ENCODE peak calls at places on chromosomes 16 and 17, in six cellular contexts. F is ovary; D is hepatic stellate cell; Q is DMS153; J is activated T-cell treated with anti-CD3 and anti-CD28 coated beads, Interleukin-2, amount 50 U/mL, for 72 hours; B is GM23248. Z is an unnamed sample.

GRCh38 chr16:86510465-86511261 is at the start of gene FOXF1:
- DNase-seq in Q (no peak), D (peak; percentile 77), B (peak; percentile 70), F (no peak), J (no peak), Z (no peak)

GRCh38 chr17:6713130-6713917 is at the start of gene SLC13A5:
- DNase-seq in F (peak; percentile 44), J (peak; percentile 43), D (peak; percentile 62), B (peak; percentile 59), Q (no peak), Z (peak; percentile 33)

GRCh38 chr17:63573634-63574033 is 23.4 kb downstream of the DCAF7 start:
- DNase-seq in Q (no peak), D (no peak), F (no peak), B (peak; percentile 27), J (no peak), Z (no peak)

GRCh38 chr17:73644145-73645049 is at the start of gene SDK2:
- DNase-seq in J (peak; percentile 8), Q (no peak), D (no peak), F (no peak), B (peak; percentile 35), Z (peak; percentile 14)

GRCh38 chr16:24775455-24775854 is 46.0 kb downstream of the TNRC6A start:
- DNase-seq in J (no peak), D (no peak), B (peak; percentile 48), Q (no peak), F (no peak), Z (no peak)

GRCh38 chr17:8856869-8857575 is 10.5 kb downstream of the PIK3R6 start:
- DNase-seq in J (no peak), F (no peak), D (no peak), B (no peak), Q (no peak), Z (no peak)

GRCh38 chr16:78478267-78478821 is 378.9 kb downstream of the WWOX start:
- DNase-seq in J (no peak), Q (peak; percentile 76), D (no peak), F (no peak), B (no peak), Z (no peak)

GRCh38 chr17:81365601-81366585 is 29.4 kb upstream of the BAHCC1 start:
- DNase-seq in D (no peak), F (peak; percentile 66), Q (peak; percentile 89), B (no peak), J (peak; percentile 46), Z (peak; percentile 51)

GRCh38 chr17:72556944-72557826 is 436.4 kb downstream of the SOX9 start:
- DNase-seq in J (peak; percentile 67), F (peak; percentile 15), Q (no peak), B (peak; percentile 80), D (peak; percentile 81), Z (peak; percentile 53)

GRCh38 chr17:48869821-48870318 is 22.7 kb upstream of the ATP5MC1 start:
- DNase-seq in D (no peak), B (no peak), J (no peak), F (no peak), Q (no peak), Z (no peak)

GRCh38 chr16:12170103-12171025 is 193.8 kb downstream of the SNX29 start:
- DNase-seq in J (no peak), F (no peak), Q (no peak), D (no peak), B (no peak), Z (no peak)

GRCh38 chr16:31329671-31330552 is 25.1 kb upstream of the ITGAX start:
- DNase-seq in B (no peak), D (no peak), Q (no peak), F (no peak), J (no peak), Z (no peak)

GRCh38 chr16:58563235-58563634 is 47.9 kb downstream of the SETD6 start:
- DNase-seq in B (peak; percentile 73), Q (no peak), D (no peak), J (no peak), F (no peak), Z (no peak)

GRCh38 chr17:15233022-15233805 is 31.9 kb downstream of the PMP22 start:
- DNase-seq in B (peak; percentile 92), F (no peak), J (peak; percentile 16), D (peak; percentile 67), Q (no peak), Z (no peak)

GRCh38 chr16:4754865-4755264 is 12.1 kb downstream of the ZNF500 start:
- DNase-seq in D (no peak), F (no peak), J (no peak), B (no peak), Q (no peak), Z (no peak)

GRCh38 chr17:19460695-19461094 is 49.7 kb downstream of the RNF112 start:
- DNase-seq in D (no peak), F (no peak), Q (no peak), J (no peak), B (peak; percentile 24), Z (no peak)

GRCh38 chr16:88045820-88046303 is 94.6 kb downstream of the BANP start:
- DNase-seq in B (no peak), Q (no peak), D (no peak), J (no peak), F (no peak), Z (no peak)

GRCh38 chr16:58280846-58281301 is 14.0 kb downstream of the PRSS54 start:
- DNase-seq in F (no peak), B (peak; percentile 21), D (no peak), J (no peak), Q (no peak), Z (no peak)

GRCh38 chr17:39652635-39653315 is 12.4 kb upstream of the TCAP start:
- DNase-seq in B (no peak), J (no peak), F (no peak), Q (no peak), D (no peak), Z (no peak)

GRCh38 chr17:58084317-58084981 is 1.2 kb downstream of the DYNLL2 start:
- DNase-seq in Q (no peak), F (peak; percentile 37), J (peak; percentile 29), B (peak; percentile 57), D (no peak), Z (peak; percentile 37)

GRCh38 chr17:17017343-17018014 is 24.8 kb upstream of the MPRIP start:
- DNase-seq in J (no peak), D (no peak), Q (no peak), B (no peak), F (no peak), Z (no peak)

GRCh38 chr17:75116681-75117080 is 6.9 kb downstream of the ARMC7 start:
- DNase-seq in J (no peak), D (no peak), B (no peak), F (no peak), Q (no peak), Z (no peak)

GRCh38 chr16:57745768-57746167 is 10.2 kb downstream of the KATNB1 start:
- DNase-seq in F (no peak), J (no peak), B (no peak), Q (no peak), D (no peak), Z (no peak)

GRCh38 chr16:73048292-73049050 is 543 bp upstream of the ZFHX3 start:
- DNase-seq in F (peak; percentile 29), J (no peak), Q (no peak), D (no peak), B (peak; percentile 64), Z (no peak)

GRCh38 chr16:85554114-85554790 is 58.9 kb upstream of the GSE1 start:
- DNase-seq in Q (peak; percentile 52), F (peak; percentile 50), D (peak; percentile 85), B (peak; percentile 84), J (peak; percentile 82), Z (peak; percentile 74)

GRCh38 chr17:19645608-19646250 is 2.8 kb upstream of the ALDH3A2 start:
- DNase-seq in F (no peak), J (peak; percentile 59), B (peak; percentile 28), D (no peak), Q (no peak), Z (peak; percentile 51)

GRCh38 chr16:64090327-64090726 is 1031.5 kb downstream of the CDH11 start:
- DNase-seq in J (no peak), D (no peak), B (no peak), Q (no peak), F (no peak), Z (no peak)

GRCh38 chr16:35152067-35152627 is 1692.7 kb downstream of the TP53TG3F start:
- DNase-seq in J (no peak), B (no peak), F (no peak), D (no peak), Q (no peak), Z (no peak)

GRCh38 chr17:6147054-6147453 is 76.9 kb downstream of the WSCD1 start:
- DNase-seq in J (no peak), D (no peak), Q (no peak), B (no peak), F (no peak), Z (no peak)

GRCh38 chr17:48551206-48551597 is 6.3 kb upstream of the HOXB2 start:
- DNase-seq in D (peak; percentile 50), Q (no peak), F (no peak), J (no peak), B (no peak), Z (no peak)

GRCh38 chr17:4900231-4901107 is 1.1 kb downstream of the C17orf107 start:
- DNase-seq in D (no peak), Q (no peak), B (no peak), F (peak; percentile 23), J (peak; percentile 56), Z (peak; percentile 65)

GRCh38 chr17:79075433-79075805 is 795 bp downstream of the ENGASE start:
- DNase-seq in F (no peak), D (no peak), J (peak; percentile 24), Q (no peak), B (peak; percentile 56), Z (peak; percentile 27)

GRCh38 chr16:75064403-75065148 is 52.0 kb downstream of the LDHD start:
- DNase-seq in D (no peak), J (peak; percentile 26), B (no peak), F (no peak), Q (peak; percentile 79), Z (peak; percentile 18)

GRCh38 chr17:56499799-56500388 is 93.6 kb upstream of the NOG start:
- DNase-seq in B (peak; percentile 45), F (no peak), Q (no peak), J (peak; percentile 19), D (no peak), Z (peak; percentile 21)

GRCh38 chr16:89200124-89200849 is at the start of gene SLC22A31:
- DNase-seq in B (peak; percentile 45), F (no peak), Q (no peak), J (no peak), D (peak; percentile 4), Z (no peak)

GRCh38 chr17:50647187-50647586 is 12.5 kb downstream of the ABCC3 start:
- DNase-seq in F (no peak), D (no peak), J (no peak), B (no peak), Q (no peak), Z (no peak)

GRCh38 chr17:78645421-78646295 is 68.5 kb upstream of the DNAH17 start:
- DNase-seq in B (peak; percentile 9), D (peak; percentile 60), Q (peak; percentile 29), F (no peak), J (peak; percentile 68), Z (peak; percentile 35)

GRCh38 chr16:68031951-68032350 is 8.9 kb downstream of the DUS2 start:
- DNase-seq in Q (no peak), F (no peak), J (no peak), D (no peak), B (peak; percentile 25), Z (no peak)

GRCh38 chr17:1322014-1322428 is 42.6 kb downstream of the TRARG1 start:
- DNase-seq in B (no peak), Q (no peak), D (no peak), J (no peak), F (no peak), Z (no peak)

GRCh38 chr16:56800355-56800754 is 64.7 kb upstream of the SLC12A3 start:
- DNase-seq in J (no peak), F (no peak), Q (no peak), D (no peak), B (peak; percentile 39), Z (no peak)